ENCODE peak calls at places on chromosomes 13 and 19, in nine cellular contexts. S is GM13976; H is fibroblast of pulmonary artery; P is CD8-positive, alpha-beta T cell; U is upper lobe of right lung; Q is thoracic aorta; F is endodermal cell; J is BJ; Y is tibial nerve. E is an unnamed sample.

GRCh38 chr19:5031231-5032100 is 62.6 kb downstream of the KDM4B start:
- DNase-seq in S (peak; percentile 94), H (peak; percentile 77), P (peak; percentile 78), U (peak; percentile 88), Q (no peak), F (peak; percentile 98), J (no peak), Y (peak; percentile 79), E (peak; percentile 82)

GRCh38 chr13:25375727-25376358 is 4.1 kb downstream of the ATP8A2 start:
- DNase-seq in S (peak; percentile 63), H (peak; percentile 63), P (peak; percentile 3), U (no peak), Q (no peak), F (peak; percentile 76), J (no peak), Y (no peak), E (peak; percentile 71)

GRCh38 chr19:29965529-29965928 is 23.5 kb downstream of the URI1 start:
- DNase-seq in S (no peak), H (no peak), P (no peak), U (no peak), Q (no peak), F (no peak), J (no peak), Y (no peak), E (no peak)

GRCh38 chr13:109314101-109314500 is 472.3 kb downstream of the IRS2 start:
- DNase-seq in S (no peak), H (no peak), P (no peak), U (no peak), Q (no peak), F (no peak), J (no peak), Y (no peak), E (no peak)

GRCh38 chr13:100363351-100363750 is 225.2 kb downstream of the GGACT start:
- DNase-seq in S (no peak), H (peak; percentile 46), P (no peak), U (no peak), Q (no peak), F (no peak), J (peak; percentile 20), Y (no peak), E (no peak)

GRCh38 chr19:10238172-10238783 is 7.1 kb upstream of the S1PR2 start:
- DNase-seq in S (no peak), H (peak; percentile 96), P (no peak), U (peak; percentile 75), Q (no peak), F (no peak), J (no peak), Y (no peak), E (no peak)

GRCh38 chr13:49530452-49530851 is 34.7 kb downstream of the PHF11 start:
- DNase-seq in S (no peak), H (no peak), P (no peak), U (no peak), Q (no peak), F (no peak), J (no peak), Y (no peak), E (no peak)

GRCh38 chr19:55082023-55082851 is 6.6 kb downstream of the EPS8L1 start:
- DNase-seq in S (no peak), H (peak; percentile 58), P (no peak), U (no peak), Q (no peak), F (peak; percentile 93), J (no peak), Y (no peak), E (no peak)

GRCh38 chr19:7099597-7099921 is 30.1 kb downstream of the ZNF557 start:
- DNase-seq in S (no peak), H (no peak), P (no peak), U (no peak), Q (no peak), F (no peak), J (peak; percentile 26), Y (no peak), E (no peak)

GRCh38 chr19:29858621-29859020 is 46.8 kb downstream of the CCNE1 start:
- DNase-seq in S (no peak), H (no peak), P (no peak), U (peak; percentile 60), Q (no peak), F (peak; percentile 71), J (no peak), Y (no peak), E (no peak)

GRCh38 chr13:108629353-108629752 is at the start of gene MYO16:
- DNase-seq in S (no peak), H (no peak), P (no peak), U (no peak), Q (no peak), F (no peak), J (no peak), Y (no peak), E (no peak)

GRCh38 chr19:4969772-4970531 is 1.0 kb downstream of the KDM4B start:
- DNase-seq in S (peak; percentile 66), H (no peak), P (no peak), U (no peak), Q (no peak), F (peak; percentile 64), J (no peak), Y (no peak), E (peak; percentile 51)

GRCh38 chr19:45211751-45212381 is 33.3 kb downstream of the BLOC1S3 start:
- DNase-seq in S (no peak), H (peak; percentile 9), P (no peak), U (peak; percentile 76), Q (no peak), F (no peak), J (no peak), Y (peak; percentile 21), E (peak; percentile 59)

GRCh38 chr19:55549500-55550320 is 4.4 kb upstream of the SBK3 start:
- DNase-seq in S (peak; percentile 52), H (peak; percentile 83), P (no peak), U (no peak), Q (no peak), F (peak; percentile 83), J (peak; percentile 92), Y (no peak), E (peak; percentile 61)

GRCh38 chr13:111577429-111577828 is 257.0 kb downstream of the TEX29 start:
- DNase-seq in S (no peak), H (no peak), P (no peak), U (no peak), Q (no peak), F (no peak), J (no peak), Y (no peak), E (no peak)

GRCh38 chr19:3700242-3701032 is at the start of gene PIP5K1C:
- DNase-seq in S (peak; percentile 97), H (peak; percentile 86), P (peak; percentile 87), U (peak; percentile 95), Q (peak; percentile 41), F (peak; percentile 96), J (no peak), Y (peak; percentile 83), E (peak; percentile 87)

GRCh38 chr19:3697671-3698385 is 2.4 kb downstream of the PIP5K1C start:
- DNase-seq in S (no peak), H (no peak), P (no peak), U (no peak), Q (no peak), F (no peak), J (no peak), Y (no peak), E (no peak)

GRCh38 chr19:3699741-3700241 is 477 bp downstream of the PIP5K1C start:
- DNase-seq in S (no peak), H (no peak), P (no peak), U (no peak), Q (no peak), F (no peak), J (no peak), Y (no peak), E (no peak)

GRCh38 chr19:3698386-3698950 is 1.8 kb downstream of the PIP5K1C start:
- DNase-seq in S (no peak), H (peak; percentile 33), P (no peak), U (no peak), Q (no peak), F (no peak), J (no peak), Y (no peak), E (no peak)

DNA sequence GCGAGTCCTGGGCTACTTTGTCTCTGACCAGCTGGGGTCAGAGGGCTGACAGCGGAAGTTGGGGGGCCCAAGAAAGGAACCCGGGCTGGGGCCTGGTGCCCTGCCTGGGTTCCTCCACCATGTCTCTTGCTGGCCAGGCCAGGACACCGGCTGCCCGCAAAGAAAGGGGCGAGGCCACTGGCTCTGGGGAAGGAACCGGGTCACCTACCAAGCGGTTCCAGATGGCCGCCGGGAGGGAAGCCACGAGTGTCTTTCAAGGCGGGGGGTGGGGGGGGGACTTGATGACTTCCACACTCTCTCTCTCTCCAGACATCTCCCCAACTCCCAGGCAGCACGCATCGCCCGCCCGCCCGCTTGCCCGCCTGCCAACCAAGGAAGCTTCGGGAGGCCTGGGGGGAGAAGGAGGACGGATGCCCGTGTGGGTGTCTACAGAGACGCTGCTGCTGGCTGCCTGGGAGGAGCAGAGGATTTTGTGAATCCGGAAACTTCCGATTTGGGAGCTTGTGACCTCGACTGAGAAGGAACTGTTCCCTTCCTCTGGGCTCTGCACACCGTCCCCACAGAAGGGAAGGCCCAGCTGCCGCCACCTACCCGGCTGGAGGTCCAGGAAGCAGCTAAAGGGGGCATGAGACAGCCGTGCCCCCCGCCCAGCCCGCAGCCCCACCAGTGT is 1.1 kb downstream of the PIP5K1C start:
- DNase-seq in S (peak; percentile 68), H (peak; percentile 58), P (no peak), U (peak; percentile 80), Q (no peak), F (peak; percentile 50), J (no peak), Y (peak; percentile 45), E (peak; percentile 37)
- TF ChIP-seq CTCF in S (no peak), H (no peak), P (no peak), U (no peak), Q (no peak), F (no peak), J (no peak), Y (no peak), E (no peak)

GRCh38 chr19:1507763-1508506 is 4.9 kb downstream of the ADAMTSL5 start:
- DNase-seq in S (peak; percentile 97), H (peak; percentile 97), P (peak; percentile 80), U (peak; percentile 93), Q (peak; percentile 72), F (peak; percentile 99), J (peak; percentile 68), Y (peak; percentile 82), E (peak; percentile 97)
- TF ChIP-seq CTCF in S (no peak), H (no peak), P (no peak), U (no peak), Q (no peak), F (no peak), J (no peak), Y (no peak), E (no peak)

GRCh38 chr19:52343548-52343947 is 7.5 kb downstream of the ZNF610 start:
- DNase-seq in S (peak; percentile 38), H (peak; percentile 38), P (peak; percentile 24), U (no peak), Q (no peak), F (peak; percentile 91), J (no peak), Y (no peak), E (peak; percentile 22)
- TF ChIP-seq CTCF in S (peak; percentile 13), H (peak; percentile 35), P (peak; percentile 48), U (peak; percentile 55), Q (peak; percentile 51), F (peak; percentile 87), J (peak; percentile 27), Y (peak; percentile 28), E (no peak)

DNA sequence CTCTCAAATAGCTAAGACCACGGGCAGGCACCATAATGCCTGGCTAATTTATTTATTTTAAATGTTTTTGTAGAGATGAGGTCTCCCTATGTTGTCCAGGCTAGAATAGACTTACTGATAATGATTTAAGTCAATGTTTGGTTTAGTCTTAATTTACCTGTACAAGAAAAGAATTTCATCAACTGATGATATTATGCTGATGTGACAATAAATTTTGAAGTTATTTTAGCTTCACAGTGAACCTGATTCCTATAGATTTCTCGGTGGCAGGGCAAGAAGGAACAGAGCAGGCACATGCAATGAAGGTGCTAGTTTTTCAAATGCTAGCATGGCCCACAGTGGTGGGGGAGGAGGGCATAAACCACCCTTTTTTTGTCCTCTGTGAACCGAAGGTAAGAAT is 42.6 kb upstream of the CBY2 start:
- DNase-seq in S (no peak), H (no peak), P (no peak), U (no peak), Q (no peak), F (no peak), J (no peak), Y (no peak), E (no peak)
- TF ChIP-seq CTCF in S (no peak), H (no peak), P (no peak), U (no peak), Q (no peak), F (no peak), J (no peak), Y (no peak), E (no peak)

E was measured in MCF 10A.